ENCODE peak calls at places on chromosomes 5 and 9, in seven cellular contexts. W is IMR-90, E is pancreas, S is heart left ventricle, V is left lung, U is endodermal cell, G is tibial artery. J is an unnamed sample. For H3K4me1, the result is how much of the 10 kb centered on the place peaks cover.

GRCh38 chr9:134366223-134367031 is 40.2 kb downstream of the RXRA start:
- DNase-seq in W (peak), E (peak), S (peak), V (peak), U (no peak), G (peak), J (peak)

GRCh38 chr9:110031511-110032173 is 176.3 kb downstream of the C9orf152 start:
- DNase-seq in W (peak), E (no peak), S (no peak), V (no peak), U (no peak), G (no peak), J (no peak)

GRCh38 chr9:131837316-131837715 is 97.4 kb upstream of the RAPGEF1 start:
- DNase-seq in W (no peak), E (peak), S (peak), V (no peak), U (peak), G (no peak), J (peak)

GRCh38 chr5:130874861-130875419 is 290.1 kb downstream of the HINT1 start:
- DNase-seq in W (no peak), E (no peak), S (no peak), V (no peak), U (no peak), G (no peak), J (no peak)

GRCh38 chr9:114000671-114001409 is 77.3 kb downstream of the AMBP start:
- DNase-seq in W (peak), E (no peak), S (no peak), V (peak), U (peak), G (peak), J (peak)

GRCh38 chr5:138636401-138636944 is 61.3 kb upstream of the HSPA9 start:
- DNase-seq in W (no peak), E (peak), S (no peak), V (no peak), U (peak), G (no peak), J (no peak)

GRCh38 chr5:126508251-126508961 is 85.2 kb downstream of the GRAMD2B start:
- DNase-seq in W (no peak), E (no peak), S (no peak), V (no peak), U (peak), G (no peak), J (no peak)

GRCh38 chr5:99004960-99005359 is 76.2 kb upstream of the CHD1 start:
- DNase-seq in W (no peak), E (no peak), S (no peak), V (no peak), U (no peak), G (no peak), J (no peak)

GRCh38 chr5:112752335-112752734 is 14.7 kb downstream of the APC start:
- DNase-seq in W (no peak), E (no peak), S (no peak), V (no peak), U (no peak), G (no peak), J (no peak)

GRCh38 chr5:167716376-167716775 is 575.1 kb upstream of the WWC1 start:
- DNase-seq in W (peak), E (no peak), S (no peak), V (no peak), U (no peak), G (no peak), J (no peak)

GRCh38 chr9:105150991-105151685 is 93.3 kb upstream of the SLC44A1 start:
- DNase-seq in W (peak), E (no peak), S (no peak), V (no peak), U (no peak), G (no peak), J (no peak)

GRCh38 chr9:123438321-123438720 is 82.3 kb downstream of the CRB2 start:
- DNase-seq in W (peak), E (peak), S (no peak), V (no peak), U (peak), G (no peak), J (no peak)

GRCh38 chr9:3136999-3137675 is 293.2 kb upstream of the PUM3 start:
- DNase-seq in W (no peak), E (no peak), S (no peak), V (no peak), U (no peak), G (no peak), J (no peak)

GRCh38 chr5:136032564-136032963 is 3.8 kb downstream of the TGFBI start:
- DNase-seq in W (peak), E (no peak), S (no peak), V (no peak), U (peak), G (peak), J (no peak)

GRCh38 chr9:120443489-120443888 is 136.5 kb downstream of the CDK5RAP2 start:
- DNase-seq in W (peak), E (no peak), S (no peak), V (no peak), U (no peak), G (no peak), J (no peak)

GRCh38 chr9:22682536-22683392 is 236.1 kb downstream of the DMRTA1 start:
- DNase-seq in W (peak), E (no peak), S (no peak), V (no peak), U (no peak), G (no peak), J (no peak)

GRCh38 chr9:129554649-129555048 is 66.3 kb downstream of the C9orf50 start:
- DNase-seq in W (no peak), E (no peak), S (peak), V (no peak), U (peak), G (no peak), J (no peak)

GRCh38 chr5:171808453-171808852 is 22.8 kb downstream of the SMIM23 start:
- DNase-seq in W (no peak), E (no peak), S (no peak), V (no peak), U (no peak), G (no peak), J (no peak)

GRCh38 chr5:167571824-167572223 is 719.6 kb upstream of the WWC1 start:
- DNase-seq in W (no peak), E (no peak), S (no peak), V (no peak), U (peak), G (no peak), J (no peak)

GRCh38 chr9:121280715-121281613 is 13.0 kb downstream of the GSN start:
- DNase-seq in W (no peak), E (no peak), S (no peak), V (no peak), U (no peak), G (no peak), J (no peak)

DNA sequence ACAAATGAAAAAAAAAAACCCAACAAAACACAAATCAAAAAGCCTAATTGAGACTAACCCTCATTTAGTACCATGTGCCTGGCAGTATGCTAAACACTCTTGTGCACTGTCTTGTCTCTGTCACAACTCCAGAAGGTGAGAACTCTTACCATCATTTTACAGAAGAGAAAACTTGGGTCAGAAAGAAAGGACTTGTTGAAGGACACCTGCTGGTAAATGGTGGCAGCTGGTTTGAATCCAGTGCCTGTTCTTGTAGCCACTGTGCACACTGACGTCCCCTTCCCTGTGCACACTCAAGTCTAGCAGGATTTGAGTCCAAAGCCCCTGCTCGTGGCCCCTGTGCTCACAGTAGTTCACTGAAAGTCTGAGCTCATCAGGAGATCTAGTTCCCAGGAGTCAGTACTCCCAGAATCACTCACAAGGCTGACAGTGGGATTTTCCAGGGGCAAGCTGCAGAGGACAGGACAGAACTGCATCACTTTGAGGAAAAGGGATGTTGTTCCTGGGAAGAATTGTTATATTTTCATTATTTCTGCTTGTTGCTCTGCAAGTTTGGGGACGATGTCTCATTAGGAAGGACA is 43.0 kb upstream of the HSD17B4 start:
- DNase-seq in W (no peak), E (no peak), S (no peak), V (no peak), U (peak), G (no peak), J (no peak)
- TF ChIP-seq CTCF in W (no peak), E (no peak), S (no peak), V (no peak), U (peak), G (no peak), J (no peak)

GRCh38 chr5:132422720-132423442 is 53.4 kb downstream of the SLC22A5 start:
- DNase-seq in W (peak), E (no peak), S (no peak), V (peak), U (peak), G (no peak), J (peak)
- H3K4me1 ChIP-seq in W (under half), E (half or more), S (half or more), V (half or more), U (under half), G (under half), J (half or more)

GRCh38 chr5:43608406-43608805 is 5.4 kb downstream of the NNT start:
- DNase-seq in W (peak), E (no peak), S (no peak), V (no peak), U (no peak), G (no peak), J (no peak)

GRCh38 chr5:43604699-43605098 is 1.7 kb downstream of the NNT start:
- DNase-seq in W (no peak), E (no peak), S (no peak), V (no peak), U (no peak), G (no peak), J (no peak)

GRCh38 chr5:43606351-43606750 is 3.4 kb downstream of the NNT start:
- DNase-seq in W (no peak), E (no peak), S (no peak), V (no peak), U (no peak), G (no peak), J (no peak)

GRCh38 chr5:43613370-43613769 is 10.4 kb downstream of the NNT start:
- DNase-seq in W (no peak), E (no peak), S (no peak), V (no peak), U (no peak), G (no peak), J (no peak)

GRCh38 chr5:43609752-43610151 is 6.8 kb downstream of the NNT start:
- DNase-seq in W (no peak), E (no peak), S (no peak), V (no peak), U (no peak), G (no peak), J (no peak)
- TF ChIP-seq CTCF in W (no peak), E (no peak), S (no peak), V (no peak), U (peak), G (no peak), J (peak)

GRCh38 chr9:38017885-38018186 is 51.2 kb downstream of the SHB start:
- DNase-seq in W (no peak), E (no peak), S (no peak), V (no peak), U (no peak), G (no peak), J (no peak)

GRCh38 chr9:38017149-38017884 is 51.7 kb downstream of the SHB start:
- DNase-seq in W (peak), E (peak), S (peak), V (peak), U (peak), G (peak), J (peak)

GRCh38 chr9:38016375-38017120 is 52.5 kb downstream of the SHB start:
- DNase-seq in W (peak), E (no peak), S (no peak), V (no peak), U (no peak), G (no peak), J (no peak)

GRCh38 chr9:38012767-38013450 is 56.1 kb downstream of the SHB start:
- DNase-seq in W (no peak), E (no peak), S (no peak), V (no peak), U (no peak), G (no peak), J (no peak)

DNA sequence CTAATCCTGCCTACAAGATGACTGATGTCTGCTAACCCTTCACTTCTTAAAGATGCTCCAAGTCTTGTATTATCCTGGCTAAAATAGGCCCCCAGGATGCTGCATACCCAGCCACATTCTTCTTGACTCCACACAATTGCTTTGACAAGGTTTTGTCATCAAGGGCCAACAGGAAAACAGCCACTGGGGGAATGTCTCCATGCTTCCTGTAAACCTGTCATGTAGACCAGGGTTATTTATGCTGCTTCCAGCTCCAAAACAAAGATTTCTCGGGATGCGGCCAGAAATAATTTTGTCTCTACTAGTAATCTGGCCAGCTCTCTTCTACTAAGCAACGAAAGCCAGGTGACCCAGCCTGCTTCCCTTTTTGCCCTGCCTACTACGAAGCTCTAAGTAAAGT is 53.8 kb downstream of the SHB start:
- DNase-seq in W (no peak), E (no peak), S (no peak), V (no peak), U (no peak), G (no peak), J (no peak)
- H3K4me1 ChIP-seq in W (under half), E (under half), S (half or more), V (half or more), U (under half), G (under half), J (under half)

DNA sequence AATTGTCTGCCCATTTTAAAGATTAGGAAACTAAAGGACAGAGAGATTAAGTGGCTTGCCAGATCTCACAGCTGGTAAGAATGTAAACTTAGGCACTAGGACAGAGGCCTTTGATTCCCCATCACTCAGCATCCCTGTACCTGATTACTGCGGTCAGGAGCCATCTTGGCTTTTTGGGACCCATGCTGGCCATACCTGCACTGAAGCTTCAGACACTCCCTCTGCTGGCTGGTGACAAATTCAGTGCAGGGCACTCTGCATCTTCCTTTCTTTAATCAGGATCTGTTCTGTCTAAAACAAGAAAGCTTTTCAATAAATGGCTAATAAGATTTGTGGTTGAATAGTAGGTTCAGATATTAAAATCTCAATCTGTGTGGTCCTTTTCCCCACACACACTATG is 215.5 kb upstream of the RORB start:
- DNase-seq in W (no peak), E (no peak), S (no peak), V (no peak), U (peak), G (no peak), J (no peak)
- TF ChIP-seq CTCF in W (no peak), E (no peak), S (no peak), V (no peak), U (peak), G (no peak), J (no peak)

DNA sequence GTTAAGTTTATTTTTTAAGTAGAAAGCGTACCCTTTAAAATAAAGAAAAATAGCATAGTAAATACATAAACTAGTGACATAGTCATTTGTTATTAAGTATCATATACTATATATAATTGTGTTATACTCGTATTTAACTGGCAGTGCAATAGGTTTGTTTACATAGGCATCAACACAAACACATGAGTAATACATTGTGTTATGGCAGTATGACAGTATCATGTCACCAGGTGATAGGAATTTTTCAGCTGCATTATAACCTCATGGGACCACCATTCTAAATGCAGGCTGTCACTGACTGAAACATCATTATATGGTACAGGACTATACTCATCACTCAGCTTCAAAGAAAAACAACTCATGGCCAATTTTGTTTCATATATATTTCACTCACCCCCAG is 8.4 kb upstream of the RIC1 start:
- DNase-seq in W (no peak), E (no peak), S (no peak), V (no peak), U (no peak), G (no peak), J (no peak)
- H3K4me1 ChIP-seq in W (under half), E (under half), S (under half), V (under half), U (under half), G (under half), J (under half)

GRCh38 chr9:136255896-136256890 is 10.6 kb upstream of the QSOX2 start:
- DNase-seq in W (no peak), E (no peak), S (peak), V (no peak), U (no peak), G (no peak), J (no peak)
- TF ChIP-seq CTCF in W (no peak), E (no peak), S (no peak), V (no peak), U (peak), G (no peak), J (no peak)

J was measured in heart right ventricle.